ENCODE peak calls at places on chromosomes 13 and 19, in six cellular contexts. H is HFF-Myc, O is kidney epithelial cell, U is tibial artery, I is A673, G is AG09309. W is an unnamed sample.

GRCh38 chr13:19634129-19634740 is 776 bp downstream of the MPHOSPH8 start:
- DNase-seq in H (no peak), U (no peak), I (peak), O (no peak), G (peak), W (no peak)

GRCh38 chr19:38993271-38993670 is 17.7 kb upstream of the FBXO17 start:
- DNase-seq in I (no peak), U (no peak), O (peak), G (no peak), H (no peak), W (peak)

GRCh38 chr19:35458192-35458591 is 10.1 kb downstream of the FFAR2 start:
- DNase-seq in H (no peak), G (no peak), U (no peak), I (no peak), O (no peak), W (no peak)

GRCh38 chr19:47723573-47723923 is 10.3 kb downstream of the EHD2 start:
- DNase-seq in O (peak), U (peak), H (no peak), G (peak), I (peak), W (no peak)

GRCh38 chr13:90613076-90613795 is 734.3 kb upstream of the MIR17HG start:
- DNase-seq in U (no peak), G (no peak), O (no peak), I (no peak), H (no peak), W (no peak)

GRCh38 chr19:38386300-38386967 is 1.4 kb downstream of the GGN start:
- DNase-seq in U (no peak), G (no peak), O (no peak), I (no peak), H (no peak), W (no peak)

GRCh38 chr13:43132911-43133310 is 109.5 kb downstream of the DNAJC15 start:
- DNase-seq in G (no peak), O (no peak), I (no peak), U (no peak), H (no peak), W (no peak)

GRCh38 chr13:23671902-23672301 is 101.7 kb downstream of the TNFRSF19 start:
- DNase-seq in H (no peak), O (no peak), G (peak), U (no peak), I (no peak), W (no peak)

GRCh38 chr13:33168326-33168960 is 117.1 kb downstream of the STARD13 start:
- DNase-seq in G (no peak), I (no peak), H (no peak), U (no peak), O (no peak), W (no peak)

GRCh38 chr13:114038211-114038613 is 64.3 kb upstream of the C13orf46 start:
- DNase-seq in H (no peak), I (peak), U (no peak), G (no peak), O (no peak), W (no peak)

GRCh38 chr19:52946322-52947310 is 16.1 kb downstream of the ZNF816 start:
- DNase-seq in I (no peak), O (no peak), G (no peak), U (no peak), H (no peak), W (no peak)

GRCh38 chr13:28579334-28579733 is 79.6 kb upstream of the POMP start:
- DNase-seq in H (no peak), I (no peak), O (no peak), U (no peak), G (no peak), W (no peak)
- H3K4me3 ChIP-seq in H (no peak), I (no peak), O (no peak), U (no peak), G (no peak), W (no peak)

DNA sequence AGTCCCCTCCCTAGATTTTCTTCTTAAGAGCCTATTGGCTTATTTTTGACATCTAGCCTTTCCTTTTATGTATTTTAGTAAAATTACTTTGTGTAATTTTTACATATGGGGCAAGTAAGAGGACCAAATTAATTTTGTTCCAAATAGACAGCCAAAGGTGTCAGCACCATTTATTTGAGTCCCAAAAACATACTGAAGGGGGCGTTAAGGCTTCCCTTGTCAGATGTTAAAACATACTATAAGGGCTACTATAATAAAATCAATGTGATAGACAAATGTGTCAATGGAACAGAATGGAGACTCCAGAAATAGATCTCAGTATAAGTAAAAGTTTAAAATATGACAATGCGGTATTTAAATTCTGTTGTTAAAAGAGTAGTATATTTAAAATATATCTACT is 133.6 kb downstream of the MTUS2 start:
- DNase-seq in U (no peak), G (no peak), I (peak), O (no peak), H (no peak), W (no peak)
- TF ChIP-seq CTCF in U (no peak), G (no peak), I (peak), O (no peak), H (no peak), W (no peak)

DNA sequence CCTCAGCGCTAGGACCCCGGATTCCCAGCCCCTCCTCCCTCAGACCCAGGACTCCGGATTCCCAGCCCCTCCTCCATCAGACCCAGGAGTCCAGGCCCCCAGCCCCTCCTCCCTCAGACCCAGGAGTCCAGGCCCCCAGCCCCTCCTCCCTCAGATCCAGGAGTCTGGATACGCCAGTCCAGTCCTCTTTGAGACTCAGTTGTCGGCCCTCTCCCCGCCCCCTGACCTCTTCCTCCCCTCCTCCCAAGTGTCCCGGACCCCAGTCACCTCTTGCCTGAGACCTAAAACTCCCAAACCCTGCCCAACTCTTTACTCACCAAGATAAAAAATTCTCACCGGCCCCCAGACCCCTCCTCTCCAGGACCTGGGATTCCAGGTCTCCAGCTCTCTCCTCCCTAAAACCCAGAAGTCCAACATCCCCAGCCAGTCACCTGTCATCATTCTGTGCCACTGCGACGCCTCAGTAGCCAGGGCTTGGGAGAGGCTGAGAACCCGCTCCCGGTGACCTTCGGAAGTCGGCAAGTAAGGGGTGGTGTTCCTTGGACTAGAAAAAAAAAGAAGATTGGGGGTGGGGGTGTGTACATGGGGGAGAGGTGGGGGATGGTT is 1.4 kb upstream of the HSD17B14 start:
- DNase-seq in O (no peak), H (no peak), I (no peak), U (no peak), G (no peak), W (no peak)
- H3K4me3 ChIP-seq in O (peak), H (peak), I (peak), U (peak), G (peak), W (peak)

GRCh38 chr19:55606471-55606787 is 982 bp downstream of the ZNF865 start:
- DNase-seq in O (no peak), I (no peak), H (no peak), U (no peak), G (no peak), W (no peak)
- TF ChIP-seq CTCF in O (no peak), I (no peak), H (no peak), U (no peak), G (no peak), W (no peak)

DNA sequence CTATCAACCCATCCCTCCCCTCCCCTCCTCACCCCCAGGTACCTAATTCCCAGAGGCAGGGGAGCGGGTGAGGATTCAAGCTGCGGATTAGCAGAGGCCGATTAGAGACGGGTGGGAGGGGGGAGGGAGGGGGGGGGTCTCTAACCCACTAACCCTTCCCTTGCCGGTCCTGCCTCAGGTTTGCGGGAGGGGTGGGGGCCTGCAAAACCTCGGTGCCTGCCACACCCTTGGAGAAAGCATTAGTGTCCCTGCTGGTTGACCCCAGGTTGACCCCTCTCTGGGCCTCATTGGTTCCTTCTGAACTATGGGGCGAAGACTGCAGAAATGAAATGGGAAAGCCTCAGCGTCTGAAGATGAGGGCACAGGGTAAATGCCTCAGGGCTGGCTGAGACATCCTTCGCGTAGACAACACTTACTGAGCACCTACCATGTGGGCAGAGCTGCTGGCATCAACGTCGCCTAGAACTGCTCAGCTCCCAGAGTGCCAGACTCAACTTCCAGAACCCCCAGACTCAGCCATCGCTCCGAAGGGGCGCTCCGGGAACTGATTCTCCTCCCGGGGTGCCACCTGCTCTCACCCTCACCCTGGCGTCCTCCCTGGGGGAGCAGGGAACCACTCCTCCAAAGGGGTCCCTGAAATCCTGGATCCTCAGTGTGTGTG is 8.5 kb upstream of the NFIC start:
- DNase-seq in O (no peak), U (no peak), I (no peak), H (no peak), G (no peak), W (no peak)
- H3K4me3 ChIP-seq in O (no peak), U (peak), I (peak), H (no peak), G (no peak), W (peak)

GRCh38 chr13:45742985-45743384 is 40.9 kb downstream of the CBY2 start:
- DNase-seq in G (no peak), U (no peak), H (no peak), O (no peak), I (no peak), W (no peak)

GRCh38 chr13:45737571-45738002 is 35.5 kb downstream of the CBY2 start:
- DNase-seq in O (no peak), H (no peak), U (no peak), G (no peak), I (peak), W (no peak)
- TF ChIP-seq CTCF in O (peak), H (peak), U (no peak), G (no peak), I (peak), W (peak)

GRCh38 chr13:87570669-87571068 is 100.5 kb upstream of the SLITRK5 start:
- DNase-seq in G (no peak), U (no peak), H (no peak), I (no peak), O (no peak), W (no peak)
- H3K4me3 ChIP-seq in G (no peak), U (no peak), H (no peak), I (no peak), O (no peak), W (no peak)

W was measured in AG04449.